ENCODE peak calls at places on chromosomes 12 and 14, in ten cellular contexts. Z is tibial artery, H is neural progenitor cell, F is HFF-Myc, T is dorsolateral prefrontal cortex, P is substantia nigra, B is DMS 273 treated with DMSO at 0.1 percent for 48 hours, A is mammary epithelial cell, N is AG10803, W is fibroblast of the aortic adventitia. G is an unnamed sample.

GRCh38 chr14:90820958-90821357 is 4.7 kb upstream of the TTC7B start:
- DNase-seq in Z (no peak), H (no peak), F (no peak), T (peak), P (no peak), B (peak), A (peak), N (peak), W (peak), G (peak)

GRCh38 chr14:102472815-102473158 is 36.8 kb downstream of the ANKRD9 start:
- DNase-seq in Z (no peak), H (no peak), F (no peak), T (no peak), P (no peak), B (no peak), A (no peak), N (no peak), W (no peak), G (no peak)

GRCh38 chr12:77914089-77914488 is 83.4 kb downstream of the NAV3 start:
- DNase-seq in Z (no peak), H (no peak), F (no peak), T (no peak), P (no peak), B (no peak), A (no peak), N (peak), W (no peak), G (peak)

GRCh38 chr14:105292810-105293711 is 7.7 kb downstream of the BRF1 start:
- DNase-seq in Z (no peak), H (no peak), F (no peak), T (no peak), P (no peak), B (no peak), A (no peak), N (no peak), W (no peak), G (no peak)

GRCh38 chr12:17286874-17287273 is 680.9 kb upstream of the LMO3 start:
- DNase-seq in Z (no peak), H (no peak), F (no peak), T (no peak), P (no peak), B (no peak), A (no peak), N (no peak), W (no peak), G (no peak)

GRCh38 chr12:6899837-6900519 is 4.6 kb upstream of the LRRC23 start:
- DNase-seq in Z (no peak), H (no peak), F (no peak), T (no peak), P (no peak), B (no peak), A (no peak), N (no peak), W (peak), G (no peak)

GRCh38 chr14:96053600-96054381 is 14.6 kb downstream of the C14orf132 start:
- DNase-seq in Z (peak), H (no peak), F (peak), T (peak), P (no peak), B (no peak), A (peak), N (peak), W (peak), G (peak)

GRCh38 chr14:45028107-45028626 is 55.7 kb upstream of the PRPF39 start:
- DNase-seq in Z (no peak), H (no peak), F (no peak), T (no peak), P (no peak), B (no peak), A (no peak), N (peak), W (no peak), G (no peak)

GRCh38 chr12:4562034-4562657 is at the start of gene DYRK4:
- DNase-seq in Z (peak), H (peak), F (peak), T (peak), P (peak), B (no peak), A (peak), N (peak), W (peak), G (no peak)